ENCODE peak calls at places on chromosome 12, in five cellular contexts. H is adipocyte, U is IMR-90, N is Daoy, D is fibroblast of the conjunctiva. T is an unnamed sample.

GRCh38 chr12:81800298-81801148 is 41.4 kb upstream of the PPFIA2 start:
- DNase-seq in U (no peak), N (no peak), D (no peak), H (peak; percentile 28), T (no peak)

GRCh38 chr12:57612711-57613426 is 1.6 kb downstream of the ARHGEF25 start:
- DNase-seq in H (no peak), U (no peak), N (no peak), D (no peak), T (no peak)

GRCh38 chr12:101078881-101079280 is 131.2 kb downstream of the SLC5A8 start:
- DNase-seq in U (no peak), N (no peak), D (no peak), H (no peak), T (no peak)

GRCh38 chr12:125284945-125285344 is 219.7 kb downstream of the AACS start:
- DNase-seq in D (no peak), U (no peak), H (no peak), N (peak; percentile 34), T (no peak)

GRCh38 chr12:89280833-89281533 is 71.3 kb downstream of the DUSP6 start:
- DNase-seq in N (no peak), U (peak; percentile 54), D (no peak), H (no peak), T (no peak)

GRCh38 chr12:132511516-132512196 is 21.7 kb downstream of the FBRSL1 start:
- DNase-seq in U (no peak), N (no peak), D (no peak), H (no peak), T (no peak)

GRCh38 chr12:20127401-20127800 is 240.9 kb upstream of the PDE3A start:
- DNase-seq in U (no peak), N (no peak), D (no peak), H (peak; percentile 39), T (no peak)

GRCh38 chr12:45518516-45519235 is 210.8 kb upstream of the ARID2 start:
- DNase-seq in U (no peak), D (no peak), N (no peak), H (no peak), T (peak; percentile 27)

GRCh38 chr12:79001404-79001803 is 136.8 kb downstream of the SYT1 start:
- DNase-seq in H (no peak), N (no peak), D (no peak), U (no peak), T (no peak)

GRCh38 chr12:101299931-101300330 is 20.0 kb downstream of the UTP20 start:
- DNase-seq in D (no peak), U (peak; percentile 12), H (no peak), N (no peak), T (no peak)

GRCh38 chr12:49359671-49360070 is 7.6 kb upstream of the SPATS2 start:
- DNase-seq in N (no peak), D (no peak), U (no peak), H (no peak), T (no peak)

GRCh38 chr12:103800252-103800771 is 40.7 kb downstream of the NT5DC3 start:
- DNase-seq in N (peak; percentile 64), U (peak; percentile 73), D (peak; percentile 67), H (no peak), T (no peak)

GRCh38 chr12:38101753-38102152 is 214.8 kb upstream of the ALG10B start:
- DNase-seq in U (no peak), H (no peak), N (no peak), D (no peak), T (no peak)

GRCh38 chr12:104448475-104448874 is 8.3 kb upstream of the CHST11 start:
- DNase-seq in N (no peak), U (no peak), D (no peak), H (no peak), T (no peak)

GRCh38 chr12:61911113-61911512 is 349.1 kb upstream of the USP15 start:
- DNase-seq in U (no peak), D (no peak), N (no peak), H (no peak), T (no peak)

GRCh38 chr12:116343331-116343884 is 65.9 kb upstream of the MED13L start:
- DNase-seq in H (no peak), D (no peak), N (no peak), U (no peak), T (no peak)

GRCh38 chr12:2167231-2167630 is 114.4 kb downstream of the CACNA1C start:
- DNase-seq in N (no peak), D (no peak), U (no peak), H (no peak), T (no peak)

GRCh38 chr12:52125499-52125900 is 46.0 kb downstream of the SMIM41 start:
- DNase-seq in U (no peak), H (no peak), D (no peak), N (no peak), T (no peak)

GRCh38 chr12:132393991-132394949 is 64.9 kb upstream of the GALNT9 start:
- DNase-seq in H (no peak), U (no peak), D (no peak), N (no peak), T (no peak)

GRCh38 chr12:99009654-99010296 is 364.7 kb downstream of the APAF1 start:
- DNase-seq in N (no peak), U (no peak), D (no peak), H (peak; percentile 25), T (no peak)

GRCh38 chr12:91729543-91729942 is 416.1 kb downstream of the BTG1 start:
- DNase-seq in D (no peak), N (no peak), H (no peak), U (no peak), T (no peak)

GRCh38 chr12:3086729-3087323 is 9.6 kb downstream of the TSPAN9 start:
- DNase-seq in D (no peak), U (no peak), N (no peak), H (no peak), T (no peak)

GRCh38 chr12:19431407-19432308 is 7.6 kb upstream of the AEBP2 start:
- DNase-seq in D (peak; percentile 51), N (no peak), H (peak; percentile 72), U (peak; percentile 88), T (peak; percentile 41)

GRCh38 chr12:25992026-25992782 is 33.7 kb downstream of the RASSF8 start:
- DNase-seq in N (peak; percentile 73), D (no peak), H (no peak), U (no peak), T (no peak)

GRCh38 chr12:87272846-87273245 is 756.4 kb downstream of the C12orf50 start:
- DNase-seq in U (no peak), H (peak; percentile 60), D (no peak), N (no peak), T (no peak)

GRCh38 chr12:123233505-123234299 is 466 bp downstream of the MTRFR start:
- DNase-seq in D (no peak), H (peak; percentile 13), U (no peak), N (peak; percentile 35), T (no peak)

GRCh38 chr12:75545636-75546035 is 34.2 kb upstream of the KRR1 start:
- DNase-seq in N (no peak), H (no peak), D (no peak), U (no peak), T (no peak)

GRCh38 chr12:12538535-12538934 is 24.1 kb downstream of the DUSP16 start:
- DNase-seq in H (no peak), N (no peak), U (no peak), D (no peak), T (no peak)

GRCh38 chr12:45660330-45660729 is 69.2 kb upstream of the ARID2 start:
- DNase-seq in N (peak; percentile 82), U (peak; percentile 79), D (peak; percentile 18), H (no peak), T (no peak)

GRCh38 chr12:76329606-76330005 is 18.6 kb downstream of the BBS10 start:
- DNase-seq in H (no peak), U (no peak), N (no peak), D (no peak), T (no peak)

GRCh38 chr12:51693569-51693968 is 102.5 kb downstream of the SCN8A start:
- DNase-seq in N (no peak), U (no peak), D (no peak), H (no peak), T (no peak)

GRCh38 chr12:96236221-96236822 is 42.1 kb downstream of the ELK3 start:
- DNase-seq in D (peak; percentile 71), U (peak; percentile 51), H (no peak), N (no peak), T (no peak)

GRCh38 chr12:11508699-11509098 is 113.3 kb upstream of the PRB2 start:
- DNase-seq in D (no peak), N (peak; percentile 35), H (peak; percentile 41), U (peak; percentile 45), T (no peak)

GRCh38 chr12:57816855-57817151 is 1.7 kb downstream of the AVIL start:
- DNase-seq in H (no peak), N (no peak), D (no peak), U (no peak), T (no peak)